ENCODE peak calls at places on chromosomes 6 and 20, in four cellular contexts. U is A549, F is pancreas, N is testis. R is an unnamed sample.

GRCh38 chr20:20480689-20481088 is 112.8 kb downstream of the INSM1 start:
- DNase-seq in U (peak), F (no peak), N (no peak), R (no peak)

GRCh38 chr6:99589290-99589672 is 17.4 kb upstream of the PRDM13 start:
- DNase-seq in U (no peak), F (no peak), N (no peak), R (no peak)

GRCh38 chr20:21396045-21396893 is 1.1 kb downstream of the NKX2-4 start:
- DNase-seq in U (no peak), F (peak), N (peak), R (peak)

GRCh38 chr6:38141045-38141444 is 321.5 kb downstream of the ZFAND3 start:
- DNase-seq in U (no peak), F (no peak), N (no peak), R (no peak)

GRCh38 chr20:40651121-40651520 is 37.9 kb downstream of the MAFB start:
- DNase-seq in U (no peak), F (no peak), N (no peak), R (no peak)

GRCh38 chr6:163950159-163950558 is 535.6 kb downstream of the QKI start:
- DNase-seq in U (no peak), F (no peak), N (no peak), R (no peak)

GRCh38 chr6:31386977-31387376 is 16.4 kb upstream of the MICA start:
- DNase-seq in U (no peak), F (no peak), N (peak), R (no peak)

GRCh38 chr6:1862411-1862810 is 252.7 kb downstream of the FOXC1 start:
- DNase-seq in U (no peak), F (no peak), N (no peak), R (no peak)

GRCh38 chr6:144377586-144377985 is 92.5 kb downstream of the UTRN start:
- DNase-seq in U (no peak), F (no peak), N (no peak), R (no peak)

GRCh38 chr6:68443704-68444103 is 191.4 kb upstream of the ADGRB3 start:
- DNase-seq in U (no peak), F (no peak), N (no peak), R (no peak)

GRCh38 chr20:48181536-48181935 is 396.3 kb upstream of the SULF2 start:
- DNase-seq in U (no peak), F (no peak), N (no peak), R (no peak)

GRCh38 chr20:34437330-34437986 is 74.4 kb downstream of the ITCH start:
- DNase-seq in U (no peak), F (no peak), N (no peak), R (no peak)

GRCh38 chr6:107712523-107713213 is 111.4 kb downstream of the SCML4 start:
- DNase-seq in U (no peak), F (no peak), N (no peak), R (no peak)

GRCh38 chr20:49560646-49561045 is 7.3 kb downstream of the PTGIS start:
- DNase-seq in U (no peak), F (no peak), N (no peak), R (no peak)

GRCh38 chr6:158481612-158482473 is 78.0 kb upstream of the TMEM181 start:
- DNase-seq in U (peak), F (no peak), N (no peak), R (no peak)

GRCh38 chr20:48338717-48339116 is 489.1 kb downstream of the PREX1 start:
- DNase-seq in U (no peak), F (no peak), N (no peak), R (no peak)

GRCh38 chr20:49230575-49231211 is 11.5 kb downstream of the DDX27 start:
- DNase-seq in U (no peak), F (no peak), N (no peak), R (no peak)

GRCh38 chr20:18019068-18019467 is 38.6 kb downstream of the OVOL2 start:
- DNase-seq in U (peak), F (no peak), N (peak), R (no peak)

GRCh38 chr6:93779086-93779858 is 359.9 kb upstream of the EPHA7 start:
- DNase-seq in U (peak), F (no peak), N (peak), R (peak)

GRCh38 chr6:11810039-11810541 is 31.5 kb upstream of the ADTRP start:
- DNase-seq in U (peak), F (peak), N (peak), R (peak)

GRCh38 chr6:147001621-147002020 is 202.6 kb upstream of the STXBP5 start:
- DNase-seq in U (no peak), F (no peak), N (no peak), R (no peak)

GRCh38 chr6:81130071-81130470 is 622.4 kb downstream of the TENT5A start:
- DNase-seq in U (no peak), F (no peak), N (no peak), R (no peak)

GRCh38 chr20:46308258-46309157 is at the start of gene CDH22:
- DNase-seq in U (peak), F (peak), N (peak), R (peak)

GRCh38 chr6:36320475-36320874 is 16.2 kb downstream of the BNIP5 start:
- DNase-seq in U (peak), F (no peak), N (no peak), R (no peak)

GRCh38 chr6:38720295-38720694 is 5.2 kb downstream of the DNAH8 start:
- DNase-seq in U (peak), F (no peak), N (no peak), R (no peak)

DNA sequence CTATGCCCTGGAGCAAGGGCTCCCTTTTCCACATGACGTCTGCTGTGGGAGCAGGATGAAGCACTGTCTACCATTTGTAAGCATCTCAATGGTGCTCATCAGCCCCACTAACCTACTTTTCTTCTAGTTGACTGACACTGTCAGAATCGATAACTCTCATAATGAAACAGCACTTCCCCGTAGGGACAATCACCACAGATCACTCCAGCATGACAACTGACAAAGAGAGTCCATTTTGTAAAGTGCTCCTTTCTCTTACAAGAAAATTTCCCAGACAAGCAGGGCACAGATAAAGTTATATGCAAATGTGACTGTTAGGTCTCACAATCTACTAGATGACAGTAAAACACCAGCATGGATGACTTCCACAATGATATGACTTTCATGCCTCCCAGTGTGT is 46.4 kb downstream of the HEBP2 start:
- DNase-seq in U (no peak), F (no peak), N (no peak), R (no peak)
- H3K27ac ChIP-seq in U (no peak), F (no peak), N (no peak), R (no peak)

GRCh38 chr6:41634657-41635056 is 3.6 kb upstream of the MDFI start:
- DNase-seq in U (no peak), F (no peak), N (no peak), R (no peak)

GRCh38 chr6:41637179-41638001 is 878 bp upstream of the MDFI start:
- DNase-seq in U (no peak), F (no peak), N (no peak), R (no peak)

GRCh38 chr6:41635365-41635764 is 2.9 kb upstream of the MDFI start:
- DNase-seq in U (no peak), F (no peak), N (no peak), R (no peak)

GRCh38 chr6:41638002-41638800 is at the start of gene MDFI:
- DNase-seq in U (no peak), F (no peak), N (peak), R (no peak)

GRCh38 chr6:41636803-41637178 is 1.5 kb upstream of the MDFI start:
- DNase-seq in U (no peak), F (peak), N (no peak), R (peak)
- H3K27ac ChIP-seq in U (peak), F (no peak), N (no peak), R (no peak)

GRCh38 chr6:41785689-41786450 is 1.6 kb upstream of the TOMM6 start:
- DNase-seq in U (no peak), F (no peak), N (peak), R (peak)
- H3K27ac ChIP-seq in U (peak), F (no peak), N (peak), R (no peak)

GRCh38 chr6:44262467-44263356 is 2.6 kb downstream of the NFKBIE start:
- DNase-seq in U (no peak), F (no peak), N (no peak), R (no peak)
- H3K27ac ChIP-seq in U (peak), F (no peak), N (no peak), R (no peak)

GRCh38 chr20:9332783-9333482 is 181.5 kb upstream of the LAMP5 start:
- DNase-seq in U (no peak), F (no peak), N (no peak), R (no peak)
- H3K27ac ChIP-seq in U (peak), F (no peak), N (no peak), R (no peak)

GRCh38 chr6:35183935-35184334 is 29.8 kb upstream of the SCUBE3 start:
- DNase-seq in U (no peak), F (no peak), N (no peak), R (no peak)

GRCh38 chr6:35181313-35181932 is 32.3 kb upstream of the SCUBE3 start:
- DNase-seq in U (no peak), F (no peak), N (peak), R (peak)

GRCh38 chr6:35183281-35183680 is 30.5 kb upstream of the SCUBE3 start:
- DNase-seq in U (no peak), F (no peak), N (no peak), R (no peak)

GRCh38 chr6:35184580-35185301 is 29.0 kb upstream of the SCUBE3 start:
- DNase-seq in U (no peak), F (no peak), N (no peak), R (no peak)

GRCh38 chr6:35181933-35182612 is 31.7 kb upstream of the SCUBE3 start:
- DNase-seq in U (peak), F (peak), N (peak), R (peak)
- H3K27ac ChIP-seq in U (peak), F (no peak), N (no peak), R (peak)